ENCODE peak calls at places on chromosomes 1 and 21, in six cellular contexts. D, F, Y, K, E and M are unnamed samples. For H3K27me3, the result is how much of the 10 kb centered on the place peaks cover.

GRCh38 chr1:27521336-27522147 is 31.6 kb upstream of the WASF2 start:
- DNase-seq in D (peak), F (peak), Y (no peak), K (peak), E (no peak), M (no peak)

GRCh38 chr1:1597275-1597930 is 2.5 kb downstream of the FNDC10 start:
- DNase-seq in D (no peak), F (no peak), Y (peak), K (no peak), E (no peak), M (no peak)

GRCh38 chr1:49651136-49651535 is 372.6 kb downstream of the AGBL4 start:
- DNase-seq in D (no peak), F (no peak), Y (no peak), K (no peak), E (no peak), M (no peak)

GRCh38 chr1:62213075-62213914 is 18.6 kb downstream of the L1TD1 start:
- DNase-seq in D (no peak), F (no peak), Y (no peak), K (no peak), E (no peak), M (no peak)

GRCh38 chr1:178959543-178960460 is 65.9 kb upstream of the FAM20B start:
- DNase-seq in D (no peak), F (no peak), Y (no peak), K (no peak), E (no peak), M (no peak)

GRCh38 chr1:65255088-65256050 is 54.0 kb upstream of the DNAJC6 start:
- DNase-seq in D (peak), F (no peak), Y (peak), K (no peak), E (no peak), M (no peak)

GRCh38 chr1:225880210-225880584 is 2.0 kb downstream of the TMEM63A start:
- DNase-seq in D (no peak), F (peak), Y (no peak), K (no peak), E (no peak), M (no peak)

GRCh38 chr1:99737016-99737415 is 29.4 kb downstream of the FRRS1 start:
- DNase-seq in D (no peak), F (no peak), Y (peak), K (no peak), E (peak), M (no peak)

GRCh38 chr1:43875327-43875726 is 58.3 kb upstream of the ARTN start:
- DNase-seq in D (no peak), F (no peak), Y (no peak), K (no peak), E (no peak), M (no peak)

GRCh38 chr1:17539526-17540254 is at the start of gene ARHGEF10L:
- DNase-seq in D (peak), F (no peak), Y (peak), K (no peak), E (no peak), M (no peak)

GRCh38 chr1:8082945-8083344 is 56.8 kb upstream of the ERRFI1 start:
- DNase-seq in D (no peak), F (no peak), Y (peak), K (no peak), E (peak), M (no peak)

GRCh38 chr1:229693124-229693523 is 67.1 kb downstream of the URB2 start:
- DNase-seq in D (no peak), F (no peak), Y (no peak), K (no peak), E (no peak), M (no peak)

GRCh38 chr21:37620401-37620800 is 253.8 kb downstream of the DYRK1A start:
- DNase-seq in D (no peak), F (no peak), Y (no peak), K (no peak), E (no peak), M (no peak)

GRCh38 chr1:83113686-83114085 is 885.2 kb downstream of the TTLL7 start:
- DNase-seq in D (no peak), F (no peak), Y (no peak), K (no peak), E (peak), M (no peak)

GRCh38 chr1:159867322-159868064 is 5.0 kb upstream of the VSIG8 start:
- DNase-seq in D (no peak), F (no peak), Y (peak), K (no peak), E (no peak), M (peak)

DNA sequence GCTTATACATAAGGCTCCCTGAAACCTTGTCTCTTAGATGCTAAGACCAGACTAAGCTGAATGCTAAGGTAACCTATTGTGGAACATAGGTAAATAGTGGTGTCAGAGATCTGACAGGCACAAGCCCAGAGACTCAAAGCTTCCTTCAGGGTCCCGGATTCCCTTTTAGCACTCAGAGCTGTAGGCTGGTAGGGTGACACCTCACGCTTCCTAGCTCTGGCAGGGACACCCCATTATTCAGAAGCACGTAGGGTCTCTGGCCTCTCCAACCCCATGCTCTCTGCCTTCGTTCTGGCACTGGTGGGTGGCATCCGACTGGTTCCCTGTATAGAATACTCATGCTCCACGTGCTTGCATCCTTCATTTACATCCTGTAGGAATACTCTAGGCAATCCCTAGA is 68.4 kb downstream of the CD34 start:
- DNase-seq in D (no peak), F (no peak), Y (no peak), K (no peak), E (no peak), M (no peak)
- H3K27ac ChIP-seq in D (no peak), F (no peak), Y (no peak), K (no peak), E (no peak), M (no peak)

GRCh38 chr1:37636435-37636834 is 1.7 kb upstream of the RSPO1 start:
- DNase-seq in D (no peak), F (no peak), Y (no peak), K (no peak), E (no peak), M (no peak)
- H3K27me3 ChIP-seq in D (half or more), F (under half), Y (half or more), K (under half), E (half or more), M (half or more)

DNA sequence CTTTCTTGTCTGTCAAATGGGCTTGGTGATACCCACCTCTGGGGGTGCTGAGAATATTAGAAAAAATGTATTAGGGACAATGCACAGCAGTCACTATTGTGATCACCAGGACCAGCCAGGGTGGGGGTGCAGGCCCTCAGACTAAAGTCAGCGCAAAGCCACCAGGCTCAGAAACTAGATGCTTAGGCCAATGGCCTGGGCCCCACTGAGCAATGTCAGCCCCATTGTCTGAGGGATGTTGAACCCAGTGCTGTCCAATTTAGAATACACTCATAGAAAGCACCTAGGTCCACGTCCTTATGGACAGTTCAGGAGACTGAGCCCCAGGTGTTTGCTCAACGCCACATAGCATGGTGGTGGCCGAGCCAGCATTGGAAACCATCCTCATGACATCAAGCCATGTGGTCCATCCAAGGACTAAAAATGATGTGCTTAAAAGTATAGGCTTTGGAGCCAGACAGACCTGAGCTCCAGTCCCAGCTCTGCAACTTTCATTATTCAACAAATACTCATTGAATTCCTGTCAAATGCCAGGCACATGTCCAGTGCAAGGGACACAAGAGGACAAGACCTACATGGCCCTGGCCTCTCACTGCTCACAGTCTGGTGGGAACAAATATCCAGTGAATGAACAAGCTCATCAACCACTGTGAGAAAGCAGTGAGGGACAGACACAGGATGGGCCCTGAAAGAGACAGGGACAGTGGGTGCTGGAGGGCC is 273.8 kb downstream of the MATN1 start:
- DNase-seq in D (no peak), F (no peak), Y (no peak), K (no peak), E (no peak), M (no peak)
- H3K4me3 ChIP-seq in D (no peak), F (no peak), Y (no peak), K (no peak), E (no peak), M (no peak)

DNA sequence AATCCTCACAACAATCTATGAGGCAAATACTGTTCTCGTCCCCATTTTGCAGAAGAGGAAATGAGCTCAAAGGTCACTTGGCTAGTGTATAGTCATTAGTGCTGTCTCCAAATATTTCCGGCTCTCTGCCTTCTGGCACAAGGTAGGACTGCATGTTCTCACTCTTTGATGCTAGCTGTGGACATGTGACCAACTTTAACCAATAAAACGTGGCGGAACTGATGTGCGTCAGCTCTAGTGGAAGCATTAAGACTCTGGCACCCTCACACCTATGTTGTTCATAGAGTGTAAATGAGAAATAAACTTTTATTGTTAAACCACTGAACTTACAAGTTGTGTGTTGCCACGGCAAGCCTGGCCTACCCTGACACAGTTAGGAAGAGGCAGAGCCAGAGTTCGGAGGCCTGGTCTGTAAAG is 5.0 kb upstream of the KIF21B start:
- DNase-seq in D (no peak), F (no peak), Y (no peak), K (no peak), E (no peak), M (no peak)
- H3K27ac ChIP-seq in D (no peak), F (no peak), Y (no peak), K (no peak), E (no peak), M (peak)

GRCh38 chr1:30060738-30061137 is 662.6 kb downstream of the MATN1 start:
- DNase-seq in D (no peak), F (no peak), Y (no peak), K (no peak), E (no peak), M (no peak)
- H3K27me3 ChIP-seq in D (under half), F (under half), Y (under half), K (under half), E (under half), M (under half)

GRCh38 chr1:47228644-47229030 is 3.4 kb downstream of the TAL1 start:
- DNase-seq in D (peak), F (no peak), Y (no peak), K (no peak), E (no peak), M (no peak)
- H3K4me3 ChIP-seq in D (peak), F (no peak), Y (no peak), K (no peak), E (no peak), M (peak)